ENCODE peak calls at places on chromosomes 12 and 14, in four cellular contexts. S is SK-N-SH; J is activated CD4-positive, alpha-beta T cell treated with anti-CD3 and anti-CD28 coated beads for 4 hours; V is cardiac fibroblast. B is an unnamed sample.

GRCh38 chr12:75212072-75212471 is 2.4 kb upstream of the KCNC2 start:
- DNase-seq in S (no peak), J (no peak), V (no peak), B (no peak)

GRCh38 chr14:34012978-34013713 is 62.3 kb upstream of the EGLN3 start:
- DNase-seq in S (no peak), J (no peak), V (no peak), B (no peak)

GRCh38 chr14:104879983-104880565 is 15.0 kb downstream of the CEP170B start:
- DNase-seq in S (no peak), J (no peak), V (no peak), B (no peak)

GRCh38 chr12:106163712-106164111 is 25.0 kb upstream of the NUAK1 start:
- DNase-seq in S (no peak), J (no peak), V (no peak), B (no peak)

GRCh38 chr14:35229495-35230089 is 62.6 kb upstream of the PSMA6 start:
- DNase-seq in S (peak), J (no peak), V (peak), B (no peak)

GRCh38 chr14:99821519-99822165 is 28.4 kb downstream of the EML1 start:
- DNase-seq in S (peak), J (no peak), V (peak), B (no peak)

GRCh38 chr14:33026850-33027420 is 88.3 kb downstream of the NPAS3 start:
- DNase-seq in S (no peak), J (no peak), V (peak), B (no peak)

GRCh38 chr12:103677905-103678304 is 90.8 kb downstream of the STAB2 start:
- DNase-seq in S (no peak), J (no peak), V (no peak), B (no peak)